ENCODE peak calls at places on chromosomes 1 and 21, in six cellular contexts. One of them, this sample, is unnamed.

GRCh38 chr1:7220007-7220406 is 434.8 kb downstream of the CAMTA1 start:
- DNase-seq in right lobe of liver: no peak
- DNase-seq in CD8-positive, alpha-beta T cell: no peak
- DNase-seq in hepatocyte: no peak
- DNase-seq in heart left ventricle: no peak
- DNase-seq in OCI-LY7: no peak
- DNase-seq in this sample: no peak

GRCh38 chr21:42426876-42427480 is 23.3 kb downstream of the UBASH3A start:
- DNase-seq in right lobe of liver: no peak
- DNase-seq in CD8-positive, alpha-beta T cell: no peak
- DNase-seq in hepatocyte: peak; percentile 20
- DNase-seq in heart left ventricle: no peak
- DNase-seq in OCI-LY7: no peak
- DNase-seq in this sample: no peak

GRCh38 chr1:206905295-206906164 is 8.3 kb downstream of the IL24 start:
- DNase-seq in right lobe of liver: no peak
- DNase-seq in CD8-positive, alpha-beta T cell: peak; percentile 34
- DNase-seq in hepatocyte: no peak
- DNase-seq in heart left ventricle: no peak
- DNase-seq in OCI-LY7: peak; percentile 70
- DNase-seq in this sample: peak; percentile 97

GRCh38 chr1:82778612-82779011 is 977.9 kb downstream of the ADGRL2 start:
- DNase-seq in right lobe of liver: no peak
- DNase-seq in CD8-positive, alpha-beta T cell: no peak
- DNase-seq in hepatocyte: peak; percentile 22
- DNase-seq in heart left ventricle: no peak
- DNase-seq in OCI-LY7: no peak
- DNase-seq in this sample: peak; percentile 43

GRCh38 chr1:17309701-17310640 is 2.0 kb downstream of the PADI4 start:
- DNase-seq in right lobe of liver: no peak
- DNase-seq in CD8-positive, alpha-beta T cell: no peak
- DNase-seq in hepatocyte: no peak
- DNase-seq in heart left ventricle: no peak
- DNase-seq in OCI-LY7: no peak
- DNase-seq in this sample: peak; percentile 53

GRCh38 chr1:49389699-49390098 is 613.0 kb upstream of the BEND5 start:
- DNase-seq in right lobe of liver: no peak
- DNase-seq in CD8-positive, alpha-beta T cell: no peak
- DNase-seq in hepatocyte: no peak
- DNase-seq in heart left ventricle: no peak
- DNase-seq in OCI-LY7: no peak
- DNase-seq in this sample: no peak

GRCh38 chr1:27071049-27071416 is 58.4 kb upstream of the TENT5B start:
- DNase-seq in right lobe of liver: no peak
- DNase-seq in CD8-positive, alpha-beta T cell: no peak
- DNase-seq in hepatocyte: peak; percentile 71
- DNase-seq in heart left ventricle: no peak
- DNase-seq in OCI-LY7: no peak
- DNase-seq in this sample: peak; percentile 75

GRCh38 chr1:166701603-166702090 is 137.6 kb upstream of the POGK start:
- DNase-seq in right lobe of liver: no peak
- DNase-seq in CD8-positive, alpha-beta T cell: no peak
- DNase-seq in hepatocyte: no peak
- DNase-seq in heart left ventricle: no peak
- DNase-seq in OCI-LY7: no peak
- DNase-seq in this sample: no peak

GRCh38 chr1:205017766-205018165 is 25.2 kb upstream of the CNTN2 start:
- DNase-seq in right lobe of liver: no peak
- DNase-seq in CD8-positive, alpha-beta T cell: no peak
- DNase-seq in hepatocyte: no peak
- DNase-seq in heart left ventricle: no peak
- DNase-seq in OCI-LY7: no peak
- DNase-seq in this sample: no peak

GRCh38 chr1:39892611-39893595 is 8.8 kb downstream of the MYCL start:
- DNase-seq in right lobe of liver: no peak
- DNase-seq in CD8-positive, alpha-beta T cell: no peak
- DNase-seq in hepatocyte: peak; percentile 52
- DNase-seq in heart left ventricle: no peak
- DNase-seq in OCI-LY7: no peak
- DNase-seq in this sample: peak; percentile 87

DNA sequence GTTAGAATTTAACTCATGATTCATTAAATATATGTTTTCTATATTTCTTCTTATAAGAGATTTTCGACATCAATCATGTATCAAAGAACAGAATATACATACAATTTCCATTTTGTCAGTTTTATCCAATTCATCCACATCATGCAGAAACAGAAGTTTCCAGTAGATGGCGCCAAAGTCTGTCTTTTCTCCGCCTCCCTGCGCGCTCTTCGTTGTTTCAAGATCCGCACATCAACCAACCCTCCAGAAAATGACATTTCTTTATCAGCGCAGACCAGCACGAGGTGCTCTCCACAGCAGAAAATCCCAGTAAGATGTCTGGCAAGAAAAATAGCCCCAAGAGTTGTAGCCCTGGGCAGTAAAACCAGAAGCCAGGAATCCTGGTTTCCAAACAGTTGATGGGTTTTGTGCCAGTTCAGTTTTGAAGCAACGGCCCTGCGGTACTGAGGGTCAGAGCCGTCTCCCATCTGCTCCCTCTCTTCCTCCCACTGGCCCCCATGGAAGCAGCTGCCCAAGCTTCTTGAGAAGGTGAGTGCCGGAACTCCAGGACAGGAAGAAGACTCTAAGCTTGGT is 38.6 kb upstream of the GPR137B start:
- DNase-seq in right lobe of liver: peak; percentile 60
- DNase-seq in CD8-positive, alpha-beta T cell: no peak
- DNase-seq in hepatocyte: peak; percentile 77
- DNase-seq in heart left ventricle: no peak
- DNase-seq in OCI-LY7: peak; percentile 46
- DNase-seq in this sample: peak; percentile 62
- TF ChIP-seq CTCF in right lobe of liver: peak; percentile 82
- TF ChIP-seq CTCF in CD8-positive, alpha-beta T cell: peak; percentile 88
- TF ChIP-seq CTCF in hepatocyte: peak; percentile 89
- TF ChIP-seq CTCF in heart left ventricle: peak; percentile 79
- TF ChIP-seq CTCF in OCI-LY7: peak; percentile 97
- TF ChIP-seq CTCF in this sample: peak; percentile 71

GRCh38 chr1:155016231-155016831 is 13.7 kb downstream of the ZBTB7B start:
- DNase-seq in right lobe of liver: no peak
- DNase-seq in CD8-positive, alpha-beta T cell: peak; percentile 34
- DNase-seq in hepatocyte: no peak
- DNase-seq in heart left ventricle: peak; percentile 61
- DNase-seq in OCI-LY7: peak; percentile 80
- DNase-seq in this sample: no peak
- H3K4me3 ChIP-seq in right lobe of liver: no peak overlapping the region
- H3K4me3 ChIP-seq in CD8-positive, alpha-beta T cell: peak overlapping the region; percentile 46
- H3K4me3 ChIP-seq in hepatocyte: no peak overlapping the region
- H3K4me3 ChIP-seq in heart left ventricle: no peak overlapping the region
- H3K4me3 ChIP-seq in OCI-LY7: peak overlapping the region; percentile 64
- H3K4me3 ChIP-seq in this sample: no peak overlapping the region

DNA sequence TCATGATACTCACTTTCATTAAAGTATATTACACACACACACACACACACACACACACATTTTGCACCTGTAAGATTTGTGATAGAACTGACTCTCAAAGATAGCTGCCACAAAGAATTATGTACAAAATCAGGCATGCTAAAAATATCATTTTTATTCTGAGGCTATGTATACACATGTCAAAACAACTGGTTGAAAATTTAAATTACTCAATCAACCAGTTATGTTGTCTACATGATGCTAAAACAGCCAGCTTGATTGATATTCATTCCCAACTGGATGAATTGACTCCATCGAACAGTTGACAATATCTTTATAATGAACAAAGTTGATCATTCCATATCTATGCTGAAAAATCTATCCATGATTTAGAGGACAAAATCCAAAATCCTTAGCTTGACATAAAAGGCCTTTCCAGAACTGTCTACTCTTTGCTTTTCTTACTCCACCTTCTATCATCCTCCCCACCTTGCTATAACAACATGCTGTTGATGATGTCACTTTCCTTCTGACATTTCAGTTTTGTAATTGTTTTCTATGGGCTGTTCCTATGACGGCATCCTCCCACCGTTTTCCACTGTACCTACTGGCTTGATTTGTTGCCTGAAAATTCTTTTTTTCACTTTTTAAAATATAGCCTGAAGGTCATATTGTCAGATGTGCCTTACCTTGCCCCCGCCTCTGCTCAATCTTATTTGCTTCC is 321.5 kb upstream of the OLFM3 start:
- DNase-seq in right lobe of liver: no peak
- DNase-seq in CD8-positive, alpha-beta T cell: no peak
- DNase-seq in hepatocyte: no peak
- DNase-seq in heart left ventricle: no peak
- DNase-seq in OCI-LY7: no peak
- DNase-seq in this sample: no peak
- TF ChIP-seq CTCF in right lobe of liver: no peak
- TF ChIP-seq CTCF in CD8-positive, alpha-beta T cell: no peak
- TF ChIP-seq CTCF in hepatocyte: no peak
- TF ChIP-seq CTCF in heart left ventricle: no peak
- TF ChIP-seq CTCF in OCI-LY7: no peak
- TF ChIP-seq CTCF in this sample: no peak

DNA sequence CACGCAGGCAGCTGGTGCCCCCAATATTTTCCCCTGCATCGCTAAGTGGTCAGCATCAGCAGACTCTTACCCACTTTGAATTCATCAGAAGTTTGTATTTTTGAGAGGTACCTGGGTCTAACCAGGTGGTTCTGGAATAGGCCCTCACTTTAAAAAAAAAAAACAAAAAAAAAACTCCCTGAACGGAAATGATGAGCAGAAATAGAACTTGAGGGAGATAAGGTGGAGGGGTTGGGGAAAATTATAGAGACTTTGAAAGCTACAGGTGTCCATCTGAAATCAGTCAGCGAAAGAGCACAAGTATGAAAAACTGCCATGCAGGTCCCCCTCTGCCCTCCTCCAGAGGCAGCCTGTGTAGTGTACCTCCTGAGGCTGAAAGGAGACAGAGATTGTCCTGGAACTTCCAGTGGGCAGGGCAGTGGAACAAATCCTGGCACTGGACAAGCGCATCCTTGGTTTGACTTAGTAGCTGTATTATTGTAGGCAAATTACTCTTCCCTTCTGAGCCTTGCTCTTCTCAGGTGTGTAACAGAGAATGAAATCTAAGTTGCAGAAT is 1.2 kb downstream of the SLAMF7 start:
- DNase-seq in right lobe of liver: no peak
- DNase-seq in CD8-positive, alpha-beta T cell: no peak
- DNase-seq in hepatocyte: no peak
- DNase-seq in heart left ventricle: no peak
- DNase-seq in OCI-LY7: no peak
- DNase-seq in this sample: no peak
- H3K4me3 ChIP-seq in right lobe of liver: no peak overlapping the region
- H3K4me3 ChIP-seq in CD8-positive, alpha-beta T cell: no peak overlapping the region
- H3K4me3 ChIP-seq in hepatocyte: no peak overlapping the region
- H3K4me3 ChIP-seq in heart left ventricle: no peak overlapping the region
- H3K4me3 ChIP-seq in OCI-LY7: no peak overlapping the region
- H3K4me3 ChIP-seq in this sample: no peak overlapping the region

GRCh38 chr1:93778457-93778856 is 96.8 kb upstream of the BCAR3 start:
- DNase-seq in right lobe of liver: no peak
- DNase-seq in CD8-positive, alpha-beta T cell: no peak
- DNase-seq in hepatocyte: no peak
- DNase-seq in heart left ventricle: no peak
- DNase-seq in OCI-LY7: no peak
- DNase-seq in this sample: no peak

GRCh38 chr1:93777255-93777654 is 95.6 kb upstream of the BCAR3 start:
- DNase-seq in right lobe of liver: no peak
- DNase-seq in CD8-positive, alpha-beta T cell: no peak
- DNase-seq in hepatocyte: no peak
- DNase-seq in heart left ventricle: no peak
- DNase-seq in OCI-LY7: no peak
- DNase-seq in this sample: no peak

GRCh38 chr1:93783876-93784275 is 95.1 kb downstream of the DNTTIP2 start:
- DNase-seq in right lobe of liver: no peak
- DNase-seq in CD8-positive, alpha-beta T cell: no peak
- DNase-seq in hepatocyte: no peak
- DNase-seq in heart left ventricle: no peak
- DNase-seq in OCI-LY7: no peak
- DNase-seq in this sample: peak; percentile 28

GRCh38 chr1:93776728-93777127 is 95.1 kb upstream of the BCAR3 start:
- DNase-seq in right lobe of liver: no peak
- DNase-seq in CD8-positive, alpha-beta T cell: no peak
- DNase-seq in hepatocyte: no peak
- DNase-seq in heart left ventricle: no peak
- DNase-seq in OCI-LY7: no peak
- DNase-seq in this sample: no peak

DNA sequence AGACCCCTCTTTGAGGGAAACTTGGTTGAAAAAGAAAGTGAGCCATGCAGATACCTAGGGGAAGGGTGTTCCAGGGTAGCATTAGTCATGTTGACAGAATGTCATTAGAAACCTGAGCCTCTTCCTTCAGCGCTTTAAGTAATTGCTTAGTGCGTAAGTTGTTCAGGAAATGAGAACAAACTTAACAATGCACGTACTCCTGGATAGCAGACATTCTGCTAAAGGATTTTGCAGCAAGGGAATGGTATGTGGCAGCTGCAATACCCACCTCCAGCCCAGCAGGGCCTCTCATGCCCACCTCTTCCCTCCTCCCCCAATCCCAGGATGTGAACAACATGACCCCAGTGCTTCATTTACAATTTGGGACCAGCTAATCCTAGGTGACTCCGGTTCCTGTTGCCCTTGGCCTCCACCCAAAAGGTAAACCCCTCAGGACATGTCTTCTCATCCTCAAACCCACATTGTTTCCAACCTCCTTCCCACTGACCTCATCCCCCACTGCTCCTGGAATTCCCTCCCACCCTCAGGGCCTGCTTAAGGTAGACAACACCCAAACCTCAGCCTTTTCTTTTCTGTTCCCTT is 98.0 kb upstream of the BCAR3 start:
- DNase-seq in right lobe of liver: no peak
- DNase-seq in CD8-positive, alpha-beta T cell: no peak
- DNase-seq in hepatocyte: no peak
- DNase-seq in heart left ventricle: no peak
- DNase-seq in OCI-LY7: no peak
- DNase-seq in this sample: peak; percentile 98
- TF ChIP-seq CTCF in right lobe of liver: no peak
- TF ChIP-seq CTCF in CD8-positive, alpha-beta T cell: no peak
- TF ChIP-seq CTCF in hepatocyte: no peak
- TF ChIP-seq CTCF in heart left ventricle: no peak
- TF ChIP-seq CTCF in OCI-LY7: no peak
- TF ChIP-seq CTCF in this sample: peak; percentile 36

DNA sequence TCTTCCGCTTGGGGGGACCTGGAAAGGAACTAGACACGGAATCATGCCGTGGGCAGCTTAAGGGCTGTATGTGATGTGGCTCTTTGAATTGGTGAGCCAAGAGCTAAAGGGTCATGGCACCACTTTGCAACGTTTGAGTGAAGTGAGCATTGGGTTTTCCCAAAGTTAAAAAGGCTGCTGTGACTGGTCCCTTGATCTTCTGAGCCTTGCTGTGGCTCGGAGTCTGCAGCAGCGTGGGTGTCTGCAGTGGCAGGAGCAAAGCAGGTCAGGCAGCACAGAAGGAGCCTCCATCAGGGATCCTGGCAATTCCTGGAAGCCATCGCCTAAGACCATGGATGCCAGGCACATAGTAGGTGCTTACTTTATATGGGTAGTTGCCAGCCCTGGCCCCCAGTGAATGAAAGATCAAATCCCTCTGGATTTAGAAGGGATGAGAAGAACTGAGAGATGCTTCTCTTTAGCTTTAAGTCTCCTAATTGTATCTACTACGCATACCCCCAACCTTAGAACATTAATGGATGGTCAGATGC is 1.8 kb downstream of the SMYD2 start:
- DNase-seq in right lobe of liver: no peak
- DNase-seq in CD8-positive, alpha-beta T cell: no peak
- DNase-seq in hepatocyte: no peak
- DNase-seq in heart left ventricle: no peak
- DNase-seq in OCI-LY7: no peak
- DNase-seq in this sample: no peak
- H3K4me3 ChIP-seq in right lobe of liver: no peak overlapping the region
- H3K4me3 ChIP-seq in CD8-positive, alpha-beta T cell: peak overlapping the region; percentile 48
- H3K4me3 ChIP-seq in hepatocyte: no peak overlapping the region
- H3K4me3 ChIP-seq in heart left ventricle: peak overlapping the region; percentile 96
- H3K4me3 ChIP-seq in OCI-LY7: peak overlapping the region; percentile 72
- H3K4me3 ChIP-seq in this sample: no peak overlapping the region

GRCh38 chr21:15729674-15730483 is at the start of gene USP25:
- DNase-seq in right lobe of liver: peak; percentile 96
- DNase-seq in CD8-positive, alpha-beta T cell: peak; percentile 84
- DNase-seq in hepatocyte: peak; percentile 93
- DNase-seq in heart left ventricle: peak; percentile 97
- DNase-seq in OCI-LY7: peak; percentile 79
- DNase-seq in this sample: peak; percentile 86
- TF ChIP-seq CTCF in right lobe of liver: peak; percentile 25
- TF ChIP-seq CTCF in CD8-positive, alpha-beta T cell: no peak
- TF ChIP-seq CTCF in hepatocyte: no peak
- TF ChIP-seq CTCF in heart left ventricle: no peak
- TF ChIP-seq CTCF in OCI-LY7: no peak
- TF ChIP-seq CTCF in this sample: no peak